ENCODE peak calls at places on chromosomes 1 and 21, in five cellular contexts. One of them, this sample, is unnamed.
A peak's percentile ranks its signal among the peaks of the same experiment; 100 is the strongest.

GRCh38 chr1:229203030-229203751 is 67.7 kb upstream of the RAB4A start:
- DNase-seq in IMR-90: peak; percentile 74
- DNase-seq in right atrium auricular region: no peak
- DNase-seq in mammary epithelial cell: peak; percentile 64
- DNase-seq in tibial nerve: no peak
- DNase-seq in this sample: no peak

GRCh38 chr1:37090671-37091070 is 56.4 kb upstream of the GRIK3 start:
- DNase-seq in IMR-90: no peak
- DNase-seq in right atrium auricular region: no peak
- DNase-seq in mammary epithelial cell: no peak
- DNase-seq in tibial nerve: no peak
- DNase-seq in this sample: no peak

GRCh38 chr1:59814901-59815825 is at the start of gene HOOK1:
- DNase-seq in IMR-90: no peak
- DNase-seq in right atrium auricular region: no peak
- DNase-seq in mammary epithelial cell: peak; percentile 36
- DNase-seq in tibial nerve: no peak
- DNase-seq in this sample: peak; percentile 51

GRCh38 chr1:36520771-36521420 is 38.2 kb upstream of the CSF3R start:
- DNase-seq in IMR-90: no peak
- DNase-seq in right atrium auricular region: no peak
- DNase-seq in mammary epithelial cell: peak; percentile 16
- DNase-seq in tibial nerve: no peak
- DNase-seq in this sample: no peak

GRCh38 chr1:1211541-1212511 is 2.1 kb downstream of the TNFRSF4 start:
- DNase-seq in IMR-90: no peak
- DNase-seq in right atrium auricular region: no peak
- DNase-seq in mammary epithelial cell: no peak
- DNase-seq in tibial nerve: no peak
- DNase-seq in this sample: peak; percentile 88

GRCh38 chr1:206769331-206769731 is 1.2 kb upstream of the IL19 start:
- DNase-seq in IMR-90: no peak
- DNase-seq in right atrium auricular region: no peak
- DNase-seq in mammary epithelial cell: no peak
- DNase-seq in tibial nerve: no peak
- DNase-seq in this sample: no peak

GRCh38 chr1:86965012-86965826 is 50.8 kb downstream of the HS2ST1 start:
- DNase-seq in IMR-90: peak; percentile 54
- DNase-seq in right atrium auricular region: no peak
- DNase-seq in mammary epithelial cell: peak; percentile 11
- DNase-seq in tibial nerve: peak; percentile 50
- DNase-seq in this sample: peak; percentile 30

GRCh38 chr1:46735708-46736324 is 16.9 kb upstream of the EFCAB14 start:
- DNase-seq in IMR-90: peak; percentile 60
- DNase-seq in right atrium auricular region: no peak
- DNase-seq in mammary epithelial cell: peak; percentile 61
- DNase-seq in tibial nerve: no peak
- DNase-seq in this sample: no peak

GRCh38 chr21:25721987-25722386 is 12.7 kb downstream of the ATP5PF start:
- DNase-seq in IMR-90: no peak
- DNase-seq in right atrium auricular region: no peak
- DNase-seq in mammary epithelial cell: no peak
- DNase-seq in tibial nerve: no peak
- DNase-seq in this sample: no peak

GRCh38 chr1:155218854-155219591 is 10.5 kb downstream of the MTX1 start:
- DNase-seq in IMR-90: peak; percentile 69
- DNase-seq in right atrium auricular region: no peak
- DNase-seq in mammary epithelial cell: peak; percentile 43
- DNase-seq in tibial nerve: peak; percentile 84
- DNase-seq in this sample: peak; percentile 90

GRCh38 chr1:117318011-117318410 is 49.2 kb upstream of the MAN1A2 start:
- DNase-seq in IMR-90: no peak
- DNase-seq in right atrium auricular region: no peak
- DNase-seq in mammary epithelial cell: no peak
- DNase-seq in tibial nerve: no peak
- DNase-seq in this sample: no peak

GRCh38 chr1:53615101-53615500 is 123.9 kb downstream of the GLIS1 start:
- DNase-seq in IMR-90: no peak
- DNase-seq in right atrium auricular region: no peak
- DNase-seq in mammary epithelial cell: no peak
- DNase-seq in tibial nerve: no peak
- DNase-seq in this sample: peak; percentile 17

GRCh38 chr1:20187103-20187812 is 940 bp upstream of the PLA2G2C start:
- DNase-seq in IMR-90: no peak
- DNase-seq in right atrium auricular region: no peak
- DNase-seq in mammary epithelial cell: no peak
- DNase-seq in tibial nerve: no peak
- DNase-seq in this sample: no peak

GRCh38 chr1:38444311-38444710 is 397.7 kb upstream of the POU3F1 start:
- DNase-seq in IMR-90: peak; percentile 69
- DNase-seq in right atrium auricular region: no peak
- DNase-seq in mammary epithelial cell: peak; percentile 45
- DNase-seq in tibial nerve: no peak
- DNase-seq in this sample: peak; percentile 86

GRCh38 chr1:38872401-38873026 is 634 bp downstream of the MYCBP start:
- DNase-seq in IMR-90: peak; percentile 31
- DNase-seq in right atrium auricular region: no peak
- DNase-seq in mammary epithelial cell: peak; percentile 17
- DNase-seq in tibial nerve: no peak
- DNase-seq in this sample: peak; percentile 72

GRCh38 chr21:45410865-45411809 is 6.2 kb downstream of the COL18A1 start:
- DNase-seq in IMR-90: no peak
- DNase-seq in right atrium auricular region: peak; percentile 83
- DNase-seq in mammary epithelial cell: no peak
- DNase-seq in tibial nerve: no peak
- DNase-seq in this sample: no peak

GRCh38 chr1:208078752-208079151 is 165.4 kb downstream of the PLXNA2 start:
- DNase-seq in IMR-90: no peak
- DNase-seq in right atrium auricular region: no peak
- DNase-seq in mammary epithelial cell: no peak
- DNase-seq in tibial nerve: no peak
- DNase-seq in this sample: no peak

GRCh38 chr1:67893126-67893495 is 59.8 kb upstream of the GNG12 start:
- DNase-seq in IMR-90: no peak
- DNase-seq in right atrium auricular region: no peak
- DNase-seq in mammary epithelial cell: no peak
- DNase-seq in tibial nerve: no peak
- DNase-seq in this sample: no peak

GRCh38 chr1:2604156-2604853 is 17.7 kb downstream of the PRXL2B start:
- DNase-seq in IMR-90: no peak
- DNase-seq in right atrium auricular region: no peak
- DNase-seq in mammary epithelial cell: no peak
- DNase-seq in tibial nerve: no peak
- DNase-seq in this sample: peak; percentile 53

GRCh38 chr1:66764994-66765578 is 12.8 kb downstream of the DYNLT5 start:
- DNase-seq in IMR-90: peak; percentile 66
- DNase-seq in right atrium auricular region: no peak
- DNase-seq in mammary epithelial cell: peak; percentile 25
- DNase-seq in tibial nerve: peak; percentile 90
- DNase-seq in this sample: no peak

GRCh38 chr21:46500224-46500861 is 41.7 kb downstream of the DIP2A start:
- DNase-seq in IMR-90: peak; percentile 40
- DNase-seq in right atrium auricular region: no peak
- DNase-seq in mammary epithelial cell: peak; percentile 23
- DNase-seq in tibial nerve: no peak
- DNase-seq in this sample: no peak

GRCh38 chr1:18972531-18972930 is 16.1 kb upstream of the IFFO2 start:
- DNase-seq in IMR-90: peak; percentile 26
- DNase-seq in right atrium auricular region: no peak
- DNase-seq in mammary epithelial cell: peak; percentile 52
- DNase-seq in tibial nerve: peak; percentile 45
- DNase-seq in this sample: no peak

GRCh38 chr21:45334591-45335081 is 46.9 kb upstream of the POFUT2 start:
- DNase-seq in IMR-90: no peak
- DNase-seq in right atrium auricular region: no peak
- DNase-seq in mammary epithelial cell: no peak
- DNase-seq in tibial nerve: no peak
- DNase-seq in this sample: peak; percentile 79

GRCh38 chr21:34579411-34579810 is 35.5 kb downstream of the RCAN1 start:
- DNase-seq in IMR-90: peak; percentile 86
- DNase-seq in right atrium auricular region: no peak
- DNase-seq in mammary epithelial cell: peak; percentile 77
- DNase-seq in tibial nerve: no peak
- DNase-seq in this sample: no peak

DNA sequence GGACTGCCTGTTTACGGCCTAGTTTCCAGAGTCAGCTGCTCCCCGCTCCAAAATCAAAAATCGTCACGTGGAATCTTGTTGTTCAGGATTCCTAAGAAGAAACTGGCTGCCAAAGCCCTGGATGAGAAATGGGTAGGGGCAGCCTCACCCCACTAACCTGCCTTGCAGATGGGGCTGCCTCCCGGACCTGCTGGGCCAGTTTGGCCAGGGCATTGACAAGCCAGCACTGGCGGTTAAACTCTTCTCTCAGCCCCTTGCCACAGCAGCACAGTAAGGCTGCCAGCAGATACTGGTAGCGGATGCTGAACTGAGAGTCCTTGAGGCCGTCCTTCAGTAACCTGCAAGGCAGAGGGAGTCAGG is 31.6 kb upstream of the PPP1R15B start:
- DNase-seq in IMR-90: no peak
- DNase-seq in right atrium auricular region: no peak
- DNase-seq in mammary epithelial cell: peak; percentile 79
- DNase-seq in tibial nerve: no peak
- DNase-seq in this sample: no peak
- H3K4me3 ChIP-seq in IMR-90: no peak overlapping the region
- H3K4me3 ChIP-seq in right atrium auricular region: no peak overlapping the region
- H3K4me3 ChIP-seq in mammary epithelial cell: no peak overlapping the region
- H3K4me3 ChIP-seq in tibial nerve: no peak overlapping the region
- H3K4me3 ChIP-seq in this sample: no peak overlapping the region

GRCh38 chr1:203305809-203306088 is 430 bp downstream of the BTG2 start:
- DNase-seq in IMR-90: no peak
- DNase-seq in right atrium auricular region: no peak
- DNase-seq in mammary epithelial cell: no peak
- DNase-seq in tibial nerve: no peak
- DNase-seq in this sample: no peak

GRCh38 chr1:203307690-203308126 is 2.4 kb downstream of the BTG2 start:
- DNase-seq in IMR-90: no peak
- DNase-seq in right atrium auricular region: no peak
- DNase-seq in mammary epithelial cell: no peak
- DNase-seq in tibial nerve: no peak
- DNase-seq in this sample: no peak

GRCh38 chr1:203304919-203305808 is at the start of gene BTG2:
- DNase-seq in IMR-90: peak; percentile 86
- DNase-seq in right atrium auricular region: peak; percentile 96
- DNase-seq in mammary epithelial cell: peak; percentile 91
- DNase-seq in tibial nerve: peak; percentile 91
- DNase-seq in this sample: peak; percentile 98

GRCh38 chr1:203306970-203307541 is 1.7 kb downstream of the BTG2 start:
- DNase-seq in IMR-90: no peak
- DNase-seq in right atrium auricular region: no peak
- DNase-seq in mammary epithelial cell: peak; percentile 35
- DNase-seq in tibial nerve: no peak
- DNase-seq in this sample: no peak

DNA sequence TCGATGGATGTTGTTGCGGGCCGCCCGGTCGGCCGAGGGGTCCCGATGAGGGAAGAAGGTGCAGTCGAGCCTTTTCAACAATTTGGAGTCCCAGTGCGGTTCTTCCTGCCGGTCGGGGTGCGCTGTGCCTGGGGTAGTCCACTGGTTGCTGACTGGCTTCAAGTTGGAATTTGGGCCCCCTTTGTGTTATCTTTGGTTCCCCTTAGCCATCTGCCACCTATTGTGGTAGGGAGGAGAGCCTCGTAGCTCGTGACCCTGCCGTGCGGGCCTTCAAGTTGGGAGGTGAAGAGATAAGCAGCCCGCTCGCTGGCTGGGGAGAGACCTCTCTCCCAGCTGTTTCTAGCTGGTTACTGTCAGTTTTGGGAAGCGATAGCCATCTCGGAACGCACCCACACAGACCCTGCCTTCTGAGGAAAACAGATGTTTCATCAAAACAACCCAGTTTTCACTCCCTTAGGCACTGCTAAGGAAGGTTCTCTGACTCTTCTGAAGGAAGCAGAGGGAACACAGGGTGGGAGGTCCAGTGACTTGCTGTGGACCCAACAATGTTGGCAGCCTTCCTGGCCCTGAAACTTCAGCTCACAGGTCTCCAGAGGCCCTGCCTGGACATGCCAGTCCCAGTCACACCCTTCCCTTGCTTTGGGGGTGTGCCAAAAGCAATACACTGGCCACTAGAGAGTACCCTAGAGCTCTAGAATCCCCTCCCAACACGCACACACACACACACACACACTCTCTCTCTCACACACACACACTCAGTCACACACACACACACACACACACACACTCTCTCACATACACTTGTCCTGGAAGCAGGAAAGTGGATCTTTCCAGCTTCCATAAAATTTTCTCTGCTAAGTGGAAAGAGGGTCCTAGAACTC is 1.0 kb downstream of the BTG2 start:
- DNase-seq in IMR-90: peak; percentile 75
- DNase-seq in right atrium auricular region: peak; percentile 91
- DNase-seq in mammary epithelial cell: peak; percentile 94
- DNase-seq in tibial nerve: peak; percentile 92
- DNase-seq in this sample: peak; percentile 90
- H3K4me1 ChIP-seq in IMR-90: peaks cover 7% of the 10 kb centered on the region
- H3K4me1 ChIP-seq in right atrium auricular region: peaks cover 46% of the 10 kb centered on the region
- H3K4me1 ChIP-seq in mammary epithelial cell: peaks cover 44% of the 10 kb centered on the region
- H3K4me1 ChIP-seq in tibial nerve: peaks cover 53% of the 10 kb centered on the region
- H3K4me1 ChIP-seq in this sample: peaks cover 12% of the 10 kb centered on the region

GRCh38 chr1:170669036-170669435 is 5.1 kb downstream of the PRRX1 start:
- DNase-seq in IMR-90: no peak
- DNase-seq in right atrium auricular region: no peak
- DNase-seq in mammary epithelial cell: no peak
- DNase-seq in tibial nerve: no peak
- DNase-seq in this sample: no peak
- H3K27ac ChIP-seq in IMR-90: peak overlapping the region; percentile 30
- H3K27ac ChIP-seq in right atrium auricular region: peak overlapping the region; percentile 35
- H3K27ac ChIP-seq in mammary epithelial cell: no peak overlapping the region
- H3K27ac ChIP-seq in tibial nerve: peak overlapping the region; percentile 87
- H3K27ac ChIP-seq in this sample: peak overlapping the region; percentile 94

GRCh38 chr1:169105087-169105433 is 1.4 kb upstream of the ATP1B1 start:
- DNase-seq in IMR-90: no peak
- DNase-seq in right atrium auricular region: no peak
- DNase-seq in mammary epithelial cell: no peak
- DNase-seq in tibial nerve: no peak
- DNase-seq in this sample: no peak
- H3K4me3 ChIP-seq in IMR-90: no peak overlapping the region
- H3K4me3 ChIP-seq in right atrium auricular region: peak overlapping the region; percentile 83
- H3K4me3 ChIP-seq in mammary epithelial cell: peak overlapping the region; percentile 84
- H3K4me3 ChIP-seq in tibial nerve: peak overlapping the region; percentile 78
- H3K4me3 ChIP-seq in this sample: peak overlapping the region; percentile 85

DNA sequence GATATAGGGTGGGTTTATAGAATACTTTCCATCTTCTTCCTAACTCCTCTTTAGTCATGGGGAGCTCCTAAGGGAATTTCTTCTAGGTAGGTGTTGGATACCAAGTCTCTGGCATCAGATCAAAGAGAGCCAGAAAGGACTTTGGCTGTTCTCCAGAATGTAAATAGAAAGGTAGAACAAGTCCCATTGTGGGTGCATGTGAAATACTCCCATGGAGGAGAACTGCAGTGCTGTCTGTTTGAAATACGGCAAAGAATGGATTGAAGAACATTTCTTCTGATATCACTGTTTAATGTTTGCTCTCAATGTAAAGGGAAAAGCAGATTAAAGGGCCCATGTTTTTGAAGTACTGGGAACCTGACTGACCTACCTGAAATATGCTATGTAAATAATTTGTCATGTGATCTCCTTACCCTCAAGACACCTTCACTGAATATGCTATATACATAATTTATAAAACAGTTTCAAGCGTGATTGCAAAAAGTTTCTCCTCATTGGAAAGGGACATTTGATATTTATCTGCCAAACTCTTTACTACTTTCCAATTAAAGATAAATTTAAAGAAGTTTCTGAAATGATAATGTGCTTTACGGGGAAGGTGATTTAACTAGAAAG is 65.9 kb downstream of the LAMC1 start:
- DNase-seq in IMR-90: no peak
- DNase-seq in right atrium auricular region: no peak
- DNase-seq in mammary epithelial cell: no peak
- DNase-seq in tibial nerve: no peak
- DNase-seq in this sample: no peak
- H3K4me1 ChIP-seq in IMR-90: peaks cover 19% of the 10 kb centered on the region
- H3K4me1 ChIP-seq in right atrium auricular region: peaks cover 51% of the 10 kb centered on the region
- H3K4me1 ChIP-seq in mammary epithelial cell: peaks cover 31% of the 10 kb centered on the region
- H3K4me1 ChIP-seq in tibial nerve: peaks cover 91% of the 10 kb centered on the region
- H3K4me1 ChIP-seq in this sample: peaks cover 39% of the 10 kb centered on the region

This sample was measured in osteoblast.